ENCODE peak calls at places on chromosome 1, in ten cellular contexts. Y is HFF-Myc, J is H7, A is epithelial cell of esophagus, Z is BJ, S is neural progenitor cell, T is SK-N-SH, I is breast epithelium, V is fibroblast of mammary gland, Q is adipocyte. X is an unnamed sample.
A peak's percentile ranks its signal among the peaks of the same experiment; 100 is the strongest.

GRCh38 chr1:55043011-55043410 is 3.7 kb downstream of the PCSK9 start:
- DNase-seq in Y (no peak), J (no peak), A (peak; percentile 32), Z (no peak), S (no peak), T (no peak), I (no peak), V (no peak), Q (no peak), X (no peak)

GRCh38 chr1:110471131-110471530 is 20.2 kb downstream of the PROK1 start:
- DNase-seq in Y (no peak), J (no peak), A (no peak), Z (no peak), S (no peak), T (no peak), I (no peak), V (no peak), Q (no peak), X (no peak)

GRCh38 chr1:179817056-179817455 is 60.5 kb downstream of the TOR1AIP2 start:
- DNase-seq in Y (no peak), J (no peak), A (no peak), Z (no peak), S (no peak), T (no peak), I (no peak), V (no peak), Q (no peak), X (no peak)

GRCh38 chr1:148318123-148318899 is 164.8 kb downstream of the PPIAL4G start:
- DNase-seq in Y (no peak), J (peak; percentile 55), A (no peak), Z (no peak), S (peak; percentile 17), T (no peak), I (no peak), V (no peak), Q (peak; percentile 1), X (peak; percentile 32)

GRCh38 chr1:78743626-78744025 is 94.0 kb downstream of the IFI44 start:
- DNase-seq in Y (peak; percentile 15), J (no peak), A (peak; percentile 33), Z (no peak), S (no peak), T (no peak), I (no peak), V (peak; percentile 68), Q (peak; percentile 44), X (peak; percentile 68)

GRCh38 chr1:9655836-9656235 is 4.3 kb downstream of the PIK3CD start:
- DNase-seq in Y (no peak), J (no peak), A (no peak), Z (no peak), S (no peak), T (no peak), I (no peak), V (no peak), Q (no peak), X (no peak)

GRCh38 chr1:59188413-59189213 is 108.3 kb upstream of the FGGY start:
- DNase-seq in Y (no peak), J (no peak), A (no peak), Z (no peak), S (no peak), T (no peak), I (no peak), V (no peak), Q (no peak), X (no peak)

GRCh38 chr1:1960480-1961196 is 41.6 kb upstream of the TMEM52 start:
- DNase-seq in Y (no peak), J (no peak), A (no peak), Z (no peak), S (no peak), T (no peak), I (no peak), V (peak; percentile 41), Q (no peak), X (peak; percentile 63)

GRCh38 chr1:98389809-98390208 is 271.7 kb upstream of the SNX7 start:
- DNase-seq in Y (no peak), J (no peak), A (peak; percentile 66), Z (peak; percentile 53), S (no peak), T (no peak), I (no peak), V (peak; percentile 81), Q (peak; percentile 65), X (peak; percentile 90)

DNA sequence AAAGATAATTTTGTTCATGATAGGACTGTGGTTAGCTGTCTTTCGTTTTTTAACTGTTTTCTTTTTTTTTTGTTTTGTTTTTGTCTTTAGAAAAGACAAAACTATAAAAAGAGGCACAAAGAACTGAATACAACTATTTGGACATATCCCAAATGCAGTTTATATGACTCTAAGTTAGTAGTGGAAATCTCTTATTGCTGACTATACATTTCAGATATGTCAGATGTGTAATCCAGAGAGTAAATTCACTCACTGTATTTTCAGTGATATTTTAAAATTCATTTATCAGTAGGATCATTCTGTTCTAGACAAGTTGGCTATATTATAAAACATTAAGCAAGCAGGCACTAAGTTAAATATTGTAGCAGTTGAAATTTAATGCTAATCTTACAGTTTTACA is 5.7 kb downstream of the RAP1A start:
- DNase-seq in Y (no peak), J (no peak), A (no peak), Z (no peak), S (no peak), T (no peak), I (no peak), V (no peak), Q (no peak), X (no peak)
- H3K4me3 ChIP-seq in Y (no peak overlapping the region), J (no peak overlapping the region), A (no peak overlapping the region), Z (no peak overlapping the region), S (no peak overlapping the region), T (no peak overlapping the region), I (no peak overlapping the region), V (no peak overlapping the region), Q (no peak overlapping the region), X (no peak overlapping the region)

DNA sequence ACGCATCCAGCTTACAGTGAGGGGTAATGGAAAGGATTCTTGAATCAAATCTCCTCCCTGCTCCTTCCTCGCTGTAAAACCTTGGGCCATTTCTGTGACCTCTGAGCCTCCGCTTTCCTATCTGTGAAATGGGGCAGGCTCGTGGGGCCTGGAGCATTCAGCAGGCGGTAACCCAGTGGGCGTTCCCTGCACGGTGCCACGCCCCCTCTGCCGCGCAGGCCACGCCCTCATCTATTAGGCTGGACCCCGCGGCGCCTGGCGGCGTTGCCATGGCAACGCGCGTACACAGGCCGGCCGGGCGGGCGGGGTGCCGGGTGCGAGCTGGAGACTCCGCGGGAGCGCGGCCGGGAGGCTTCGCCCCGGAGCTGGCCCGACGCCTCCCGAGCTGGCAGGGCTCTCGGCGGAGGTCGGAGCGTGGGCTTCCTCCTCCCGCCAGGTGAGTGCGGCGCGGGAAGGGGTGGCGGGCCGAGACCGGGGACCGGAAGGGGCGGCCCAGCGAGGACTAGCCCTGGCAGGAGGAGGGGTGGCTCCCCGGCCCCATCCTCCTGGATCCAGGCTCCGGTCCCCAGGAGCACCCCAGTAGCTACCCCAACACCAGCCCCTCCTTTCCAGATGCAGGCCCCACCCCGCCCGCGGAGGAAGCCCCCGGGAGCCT is at the start of gene FHAD1:
- DNase-seq in Y (no peak), J (peak; percentile 95), A (peak; percentile 57), Z (no peak), S (peak; percentile 92), T (peak; percentile 96), I (peak; percentile 44), V (peak; percentile 54), Q (peak; percentile 31), X (peak; percentile 40)
- H3K4me3 ChIP-seq in Y (peak within 1 kb of the TSS; percentile 42), J (peak within 1 kb of the TSS; percentile 70), A (peak within 1 kb of the TSS; percentile 22), Z (peak within 1 kb of the TSS; percentile 29), S (peak within 1 kb of the TSS; percentile 72), T (peak within 1 kb of the TSS; percentile 61), I (peak within 1 kb of the TSS; percentile 60), V (peak within 1 kb of the TSS; percentile 23), Q (peak within 1 kb of the TSS; percentile 16), X (peak within 1 kb of the TSS; percentile 35)

GRCh38 chr1:50542362-50542761 is 119.1 kb upstream of the DMRTA2 start:
- DNase-seq in Y (no peak), J (no peak), A (no peak), Z (no peak), S (no peak), T (peak; percentile 37), I (no peak), V (no peak), Q (no peak), X (peak; percentile 44)

DNA sequence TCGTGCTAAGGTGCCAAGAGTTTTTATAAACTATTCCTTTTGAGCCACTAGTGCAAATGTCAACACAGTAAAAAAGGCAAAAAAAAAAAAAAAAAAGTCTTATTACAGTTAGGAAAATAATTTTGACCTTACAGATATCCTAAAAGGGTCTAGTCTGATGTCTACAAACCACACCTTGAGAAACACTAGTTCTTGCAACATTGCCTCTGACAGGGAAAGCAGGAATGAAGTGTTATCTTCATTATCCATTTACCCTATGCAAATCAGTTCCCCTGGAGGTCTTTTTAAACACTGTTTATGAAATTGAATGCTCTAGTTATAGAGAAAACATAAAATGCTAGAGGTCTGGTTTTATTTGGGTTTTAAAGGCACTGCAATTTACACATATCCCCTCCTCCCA is 115.2 kb upstream of the DMRTA2 start:
- DNase-seq in Y (no peak), J (no peak), A (no peak), Z (no peak), S (no peak), T (no peak), I (no peak), V (no peak), Q (no peak), X (peak; percentile 7)
- H3K4me3 ChIP-seq in Y (no peak overlapping the region), J (no peak overlapping the region), A (no peak overlapping the region), Z (no peak overlapping the region), S (no peak overlapping the region), T (no peak overlapping the region), I (no peak overlapping the region), V (no peak overlapping the region), Q (no peak overlapping the region), X (no peak overlapping the region)

GRCh38 chr1:41366428-41367101 is 5.3 kb downstream of the FOXO6 start:
- DNase-seq in Y (no peak), J (peak; percentile 79), A (no peak), Z (no peak), S (peak; percentile 48), T (peak; percentile 83), I (no peak), V (no peak), Q (peak; percentile 49), X (no peak)
- H3K4me3 ChIP-seq in Y (peak overlapping the region; percentile 36), J (peak overlapping the region; percentile 50), A (peak overlapping the region; percentile 33), Z (peak overlapping the region; percentile 13), S (peak overlapping the region; percentile 61), T (peak overlapping the region; percentile 43), I (peak overlapping the region; percentile 60), V (no peak overlapping the region), Q (no peak overlapping the region), X (peak overlapping the region; percentile 11)

GRCh38 chr1:175969236-175969635 is 225.8 kb upstream of the TNR start:
- DNase-seq in Y (no peak), J (no peak), A (no peak), Z (no peak), S (no peak), T (no peak), I (no peak), V (no peak), Q (no peak), X (no peak)
- H3K4me3 ChIP-seq in Y (no peak overlapping the region), J (no peak overlapping the region), A (no peak overlapping the region), Z (no peak overlapping the region), S (no peak overlapping the region), T (no peak overlapping the region), I (no peak overlapping the region), V (no peak overlapping the region), Q (peak overlapping the region; percentile 9), X (no peak overlapping the region)

X was measured in cardiac fibroblast.